ENCODE peak calls at places on chromosomes 1 and 21, in seven cellular contexts. P is NCI-H510A, O is colonic mucosa, R is PC-3, F is lung, I is activated T-helper 1 cell treated with Interleukin-2 at 50 U/mL for 16 hours, C is anterior cingulate cortex. X is an unnamed sample.

GRCh38 chr1:43779805-43780403 is 72.6 kb downstream of the ST3GAL3 start:
- DNase-seq in R (no peak), I (no peak), C (no peak), O (no peak), P (no peak), F (no peak), X (no peak)

GRCh38 chr1:15627343-15627988 is 10.2 kb downstream of the DDI2 start:
- DNase-seq in C (no peak), F (no peak), P (no peak), O (no peak), R (no peak), I (no peak), X (peak; percentile 42)

GRCh38 chr1:25810341-25811299 is 9.1 kb upstream of the MTFR1L start:
- DNase-seq in R (peak; percentile 62), F (peak; percentile 73), O (peak; percentile 77), I (peak; percentile 61), P (no peak), C (peak; percentile 52), X (peak; percentile 67)

GRCh38 chr1:77076759-77077158 is 142.5 kb downstream of the PIGK start:
- DNase-seq in O (no peak), C (no peak), F (no peak), I (no peak), P (no peak), R (no peak), X (no peak)

GRCh38 chr21:43774163-43774562 is 1.9 kb downstream of the CSTB start:
- DNase-seq in F (no peak), C (no peak), I (no peak), R (no peak), P (no peak), O (no peak), X (no peak)

GRCh38 chr1:234845097-234845660 is 235.2 kb upstream of the IRF2BP2 start:
- DNase-seq in F (no peak), C (no peak), I (peak; percentile 17), P (peak; percentile 18), O (no peak), R (peak; percentile 11), X (no peak)

GRCh38 chr1:1239624-1240347 is 6.7 kb downstream of the C1QTNF12 start:
- DNase-seq in I (no peak), R (peak; percentile 68), F (no peak), P (no peak), C (no peak), O (no peak), X (peak; percentile 30)

GRCh38 chr1:31531177-31532000 is 44.9 kb upstream of the TINAGL1 start:
- DNase-seq in P (no peak), O (no peak), I (no peak), R (peak; percentile 83), C (no peak), F (no peak), X (peak; percentile 59)

GRCh38 chr1:41739061-41739955 is 179.4 kb downstream of the HIVEP3 start:
- DNase-seq in O (peak; percentile 55), C (peak; percentile 13), F (peak; percentile 88), R (no peak), I (peak; percentile 25), P (peak; percentile 65), X (no peak)

GRCh38 chr1:107547363-107548155 is 406.7 kb downstream of the NTNG1 start:
- DNase-seq in P (no peak), O (no peak), I (no peak), F (no peak), R (no peak), C (no peak), X (peak; percentile 70)

GRCh38 chr1:56774067-56774609 is 45.1 kb downstream of the FYB2 start:
- DNase-seq in P (no peak), F (no peak), R (no peak), C (no peak), O (no peak), I (no peak), X (no peak)

GRCh38 chr1:3675436-3675835 is 23.1 kb downstream of the TP73 start:
- DNase-seq in I (no peak), P (no peak), C (no peak), R (no peak), F (no peak), O (no peak), X (no peak)

GRCh38 chr21:15894596-15894995 is 164.8 kb downstream of the USP25 start:
- DNase-seq in O (no peak), P (no peak), F (no peak), R (peak; percentile 41), I (no peak), C (no peak), X (peak; percentile 51)

X was measured in GM23248.